ENCODE peak calls at places on chromosomes 16 and 17, in five cellular contexts. Z, P, N, C and L are unnamed samples.

GRCh38 chr17:75036643-75037268 is 10.0 kb downstream of the ATP5PD start:
- DNase-seq in Z (no peak), P (peak; percentile 13), N (peak; percentile 99), C (peak; percentile 87), L (peak; percentile 18)

GRCh38 chr16:49596699-49597291 is 223.2 kb downstream of the C16orf78 start:
- DNase-seq in Z (no peak), P (no peak), N (no peak), C (no peak), L (no peak)

GRCh38 chr17:80600586-80600985 is 55.9 kb downstream of the RPTOR start:
- DNase-seq in Z (no peak), P (no peak), N (no peak), C (no peak), L (no peak)

GRCh38 chr17:31743767-31744166 is 115.3 kb downstream of the COPRS start:
- DNase-seq in Z (no peak), P (peak; percentile 40), N (no peak), C (peak; percentile 50), L (no peak)

GRCh38 chr16:79599256-79599836 is 1.2 kb downstream of the MAF start:
- DNase-seq in Z (peak; percentile 20), P (no peak), N (no peak), C (no peak), L (no peak)

GRCh38 chr16:4489030-4489429 is 12.8 kb downstream of the HMOX2 start:
- DNase-seq in Z (no peak), P (no peak), N (peak; percentile 63), C (peak; percentile 67), L (no peak)

GRCh38 chr17:57946798-57947358 is 8.3 kb downstream of the CUEDC1 start:
- DNase-seq in Z (peak; percentile 57), P (peak; percentile 60), N (peak; percentile 75), C (peak; percentile 60), L (peak; percentile 97)

GRCh38 chr16:3444032-3444388 is 530 bp downstream of the NAA60 start:
- DNase-seq in Z (peak; percentile 34), P (peak; percentile 70), N (no peak), C (peak; percentile 73), L (peak; percentile 62)

GRCh38 chr16:1877089-1877488 is 5.1 kb upstream of the MEIOB start:
- DNase-seq in Z (no peak), P (no peak), N (no peak), C (no peak), L (no peak)

GRCh38 chr17:51200295-51200694 is 34.1 kb downstream of the NME2 start:
- DNase-seq in Z (no peak), P (no peak), N (no peak), C (no peak), L (no peak)

GRCh38 chr17:19354123-19354522 is 8.4 kb downstream of the B9D1 start:
- DNase-seq in Z (no peak), P (peak; percentile 66), N (peak; percentile 93), C (peak; percentile 92), L (no peak)

GRCh38 chr16:49700928-49701685 is 154.8 kb downstream of the ZNF423 start:
- DNase-seq in Z (no peak), P (no peak), N (no peak), C (no peak), L (no peak)